ENCODE peak calls at places on chromosomes 13 and 19, in nine cellular contexts. N is cardiac fibroblast, G is heart right ventricle, F is uterus, K is dorsolateral prefrontal cortex, Z is mammary epithelial cell, S is AG04449, U is fibroblast of lung, C is heart left ventricle. D is an unnamed sample.

GRCh38 chr13:100130092-100130491 is 41.2 kb downstream of the PCCA start:
- DNase-seq in G (peak; percentile 20), N (peak; percentile 27), U (no peak), K (peak; percentile 18), C (no peak), F (no peak), S (no peak), Z (no peak), D (no peak)

GRCh38 chr19:14425696-14426138 is 6.6 kb upstream of the DDX39A start:
- DNase-seq in K (no peak), G (no peak), F (no peak), S (no peak), N (peak; percentile 49), Z (peak; percentile 44), C (no peak), U (peak; percentile 61), D (no peak)

GRCh38 chr19:11418518-11419506 is at the start of gene RGL3:
- DNase-seq in S (no peak), G (peak; percentile 19), F (no peak), C (peak; percentile 81), N (no peak), Z (no peak), K (no peak), U (no peak), D (no peak)

GRCh38 chr19:38233740-38234251 is 9.8 kb upstream of the DPF1 start:
- DNase-seq in C (peak; percentile 91), U (peak; percentile 75), Z (peak; percentile 48), K (peak; percentile 57), F (peak; percentile 60), N (peak; percentile 77), S (no peak), G (peak; percentile 78), D (no peak)

GRCh38 chr13:85497652-85498051 is 301.6 kb downstream of the SLITRK6 start:
- DNase-seq in C (no peak), Z (peak; percentile 88), G (no peak), F (no peak), S (peak; percentile 97), U (peak; percentile 98), K (no peak), N (peak; percentile 95), D (peak; percentile 91)

GRCh38 chr19:33472696-33473624 is 48.6 kb downstream of the PEPD start:
- DNase-seq in K (peak; percentile 74), F (peak; percentile 23), G (no peak), Z (peak; percentile 60), C (no peak), N (peak; percentile 75), S (peak; percentile 97), U (peak; percentile 78), D (peak; percentile 96)

GRCh38 chr13:61170791-61171330 is 244.8 kb downstream of the PCDH20 start:
- DNase-seq in K (no peak), G (no peak), S (no peak), N (no peak), F (no peak), C (no peak), Z (no peak), U (no peak), D (no peak)

GRCh38 chr19:2127758-2128157 is 23.6 kb downstream of the AP3D1 start:
- DNase-seq in Z (no peak), F (no peak), N (no peak), C (peak; percentile 82), S (no peak), K (no peak), U (no peak), G (peak; percentile 81), D (no peak)

GRCh38 chr13:108213946-108214345 is 1.4 kb downstream of the LIG4 start:
- DNase-seq in N (no peak), Z (peak; percentile 40), K (no peak), U (peak; percentile 20), F (no peak), C (no peak), S (no peak), G (no peak), D (no peak)

GRCh38 chr13:24124789-24125476 is 35.6 kb upstream of the SPATA13 start:
- DNase-seq in C (no peak), U (no peak), S (no peak), K (no peak), N (no peak), Z (no peak), G (peak; percentile 9), F (no peak), D (no peak)

GRCh38 chr19:28731577-28731976 is 481.4 kb downstream of the UQCRFS1 start:
- DNase-seq in U (no peak), C (no peak), K (no peak), G (no peak), Z (no peak), S (no peak), F (no peak), N (no peak), D (no peak)

GRCh38 chr19:28726533-28726932 is 486.4 kb downstream of the UQCRFS1 start:
- DNase-seq in S (no peak), U (no peak), K (no peak), Z (no peak), F (no peak), C (no peak), N (no peak), G (no peak), D (no peak)

GRCh38 chr19:28731113-28731512 is 481.8 kb downstream of the UQCRFS1 start:
- DNase-seq in S (no peak), K (no peak), N (no peak), G (no peak), Z (no peak), U (no peak), C (no peak), F (no peak), D (no peak)

GRCh38 chr19:28727133-28727834 is 485.7 kb downstream of the UQCRFS1 start:
- DNase-seq in K (no peak), S (no peak), N (peak; percentile 27), U (peak; percentile 34), C (peak; percentile 58), F (no peak), G (no peak), Z (no peak), D (no peak)

DNA sequence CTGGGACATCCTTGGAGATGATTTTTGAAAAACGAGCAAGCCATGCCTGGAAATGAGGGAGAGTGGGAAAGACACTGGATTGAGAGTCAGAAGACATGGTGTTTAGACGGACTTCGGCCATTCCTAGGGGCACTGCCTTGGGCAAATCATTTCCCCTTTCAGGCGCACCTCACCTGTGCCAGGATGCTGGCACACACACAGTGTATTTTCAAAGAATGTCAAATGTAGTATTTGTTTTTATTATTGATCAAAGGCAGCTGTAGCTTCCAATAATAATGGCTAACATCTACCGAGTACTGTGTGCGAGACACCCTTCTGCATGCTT is 485.2 kb downstream of the UQCRFS1 start:
- DNase-seq in S (no peak), N (no peak), K (no peak), G (no peak), F (no peak), U (no peak), C (no peak), Z (no peak), D (no peak)
- H3K4me3 ChIP-seq in S (peak overlapping the region; percentile 25), N (peak overlapping the region; percentile 26), K (peak overlapping the region; percentile 36), G (no peak overlapping the region), F (no peak overlapping the region), U (no peak overlapping the region), C (peak overlapping the region; percentile 10), Z (no peak overlapping the region), D (no peak overlapping the region)

DNA sequence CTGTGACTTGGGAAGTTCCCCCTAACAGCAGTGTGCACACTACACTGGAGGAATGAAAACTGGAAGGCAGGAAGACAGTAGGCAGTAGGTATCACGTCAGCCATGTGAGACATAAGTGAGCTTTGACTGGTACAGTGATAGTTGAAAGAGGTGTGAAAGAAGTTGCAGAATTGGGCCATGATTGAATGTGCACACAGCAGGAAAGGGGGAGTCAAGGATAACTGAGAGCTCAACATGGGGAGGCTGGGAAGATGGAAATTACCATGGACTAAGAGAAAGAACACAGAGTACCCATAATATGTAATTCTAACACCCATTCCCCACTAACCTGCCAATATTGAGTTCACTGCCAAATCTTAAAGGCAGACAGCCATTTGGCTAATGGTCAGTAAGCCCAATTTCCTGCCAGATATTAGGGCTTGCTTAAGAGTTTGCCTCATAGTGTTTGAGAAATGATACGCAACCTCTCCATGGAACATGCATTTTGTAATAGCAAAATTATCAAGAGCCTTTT is 321.7 kb downstream of the DCT start:
- DNase-seq in N (peak; percentile 92), F (peak; percentile 44), U (peak; percentile 92), G (no peak), K (no peak), C (no peak), S (no peak), Z (no peak), D (no peak)
- TF ChIP-seq CTCF in N (no peak), F (no peak), U (no peak), G (no peak), K (no peak), C (no peak), S (no peak), Z (no peak), D (no peak)

GRCh38 chr13:91270031-91270430 is 77.5 kb upstream of the MIR17HG start:
- DNase-seq in S (no peak), N (peak; percentile 12), F (no peak), G (no peak), Z (no peak), U (no peak), K (no peak), C (no peak), D (no peak)
- H3K4me3 ChIP-seq in S (no peak overlapping the region), N (no peak overlapping the region), F (no peak overlapping the region), G (no peak overlapping the region), Z (no peak overlapping the region), U (no peak overlapping the region), K (no peak overlapping the region), C (no peak overlapping the region), D (no peak overlapping the region)

DNA sequence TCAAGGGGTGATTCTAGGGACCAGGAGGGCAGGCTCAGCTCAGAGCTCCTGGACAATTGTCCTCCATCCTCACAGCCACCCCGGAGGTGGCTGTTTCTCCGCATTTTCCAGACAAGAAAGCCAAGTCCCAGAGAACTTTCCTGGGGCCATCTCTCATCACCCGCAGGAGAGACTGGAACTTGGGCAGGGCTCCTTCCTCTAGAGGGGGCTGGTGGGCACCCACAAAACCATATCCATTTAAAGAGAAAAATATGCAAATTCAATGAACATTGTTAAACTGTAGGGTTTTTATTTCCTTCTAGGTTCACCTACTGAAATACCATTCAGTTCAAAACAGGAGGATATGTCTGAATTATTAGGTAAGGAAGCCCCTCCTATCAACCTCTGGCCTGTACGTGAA is 16.6 kb downstream of the SPACA7 start:
- DNase-seq in G (no peak), C (no peak), K (no peak), Z (no peak), U (no peak), N (no peak), F (no peak), S (no peak), D (no peak)
- TF ChIP-seq CTCF in G (no peak), C (no peak), K (no peak), Z (no peak), U (no peak), N (no peak), F (no peak), S (no peak), D (no peak)

GRCh38 chr13:98839826-98840769 is 87.6 kb upstream of the SLC15A1 start:
- DNase-seq in U (peak; percentile 62), G (peak; percentile 56), C (peak; percentile 80), K (peak; percentile 76), F (peak; percentile 38), N (peak; percentile 68), S (no peak), Z (peak; percentile 26), D (no peak)
- H3K4me3 ChIP-seq in U (no peak overlapping the region), G (no peak overlapping the region), C (no peak overlapping the region), K (no peak overlapping the region), F (no peak overlapping the region), N (no peak overlapping the region), S (no peak overlapping the region), Z (no peak overlapping the region), D (no peak overlapping the region)

D was measured in AG09309.